ENCODE peak calls at places on chromosomes 11 and 22, in nine cellular contexts. L, P, H, U, B, Y, K, I and F are unnamed samples.

GRCh38 chr22:23202812-23203451 is 22.6 kb downstream of the BCR start:
- DNase-seq in L (no peak), P (no peak), H (no peak), U (no peak), B (no peak), Y (no peak), K (no peak), I (no peak), F (no peak)

GRCh38 chr11:77506857-77507256 is 33.0 kb upstream of the PAK1 start:
- DNase-seq in L (no peak), P (no peak), H (peak), U (no peak), B (peak), Y (peak), K (no peak), I (no peak), F (no peak)

GRCh38 chr11:8403310-8403709 is 139.6 kb upstream of the LMO1 start:
- DNase-seq in L (peak), P (no peak), H (peak), U (no peak), B (peak), Y (peak), K (no peak), I (no peak), F (no peak)

GRCh38 chr22:37965940-37966664 is 12.6 kb downstream of the POLR2F start:
- DNase-seq in L (peak), P (no peak), H (peak), U (no peak), B (peak), Y (no peak), K (no peak), I (no peak), F (no peak)

GRCh38 chr11:72688929-72689328 is 14.7 kb upstream of the PDE2A start:
- DNase-seq in L (no peak), P (no peak), H (no peak), U (no peak), B (no peak), Y (peak), K (no peak), I (no peak), F (no peak)

GRCh38 chr11:68338041-68338800 is 25.8 kb downstream of the LRP5 start:
- DNase-seq in L (peak), P (no peak), H (peak), U (no peak), B (no peak), Y (peak), K (peak), I (no peak), F (peak)

GRCh38 chr11:73270089-73270854 is 1.9 kb upstream of the P2RY6 start:
- DNase-seq in L (no peak), P (no peak), H (no peak), U (peak), B (no peak), Y (no peak), K (no peak), I (peak), F (no peak)

GRCh38 chr11:124170801-124171586 is 12.2 kb upstream of the OR10D3 start:
- DNase-seq in L (no peak), P (no peak), H (no peak), U (no peak), B (no peak), Y (no peak), K (no peak), I (no peak), F (no peak)

GRCh38 chr11:10503777-10504176 is 37.2 kb downstream of the RNF141 start:
- DNase-seq in L (no peak), P (no peak), H (no peak), U (no peak), B (no peak), Y (no peak), K (no peak), I (no peak), F (no peak)

GRCh38 chr11:96486890-96487633 is 97.2 kb downstream of the JRKL start:
- DNase-seq in L (peak), P (no peak), H (peak), U (no peak), B (peak), Y (no peak), K (peak), I (no peak), F (no peak)

DNA sequence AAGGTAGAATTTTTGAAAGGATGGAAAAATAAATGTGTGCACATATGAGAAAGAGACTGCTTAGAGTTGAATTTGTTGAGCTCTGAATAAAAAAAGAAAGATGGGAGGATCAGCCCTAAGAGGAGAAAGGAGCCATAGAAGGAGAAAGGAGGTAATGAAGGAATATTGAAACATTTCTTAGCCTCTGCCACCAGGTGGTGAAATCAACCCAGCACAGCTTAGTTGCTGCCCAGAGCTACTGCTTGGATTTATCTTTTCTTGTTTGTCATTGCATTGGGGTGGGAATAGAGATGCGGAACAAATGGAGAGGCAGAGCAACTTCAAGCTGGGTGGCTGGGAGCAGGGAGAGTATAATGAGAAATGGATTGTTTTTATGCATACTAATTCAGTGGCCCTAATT is 80.4 kb downstream of the SERGEF start:
- DNase-seq in L (no peak), P (no peak), H (no peak), U (no peak), B (no peak), Y (no peak), K (no peak), I (no peak), F (no peak)
- TF ChIP-seq CTCF in L (no peak), P (no peak), H (no peak), U (peak), B (peak), Y (peak), K (no peak), I (peak), F (no peak)

GRCh38 chr11:64337538-64338249 is 2.3 kb upstream of the CCDC88B start:
- DNase-seq in L (no peak), P (no peak), H (peak), U (no peak), B (no peak), Y (peak), K (no peak), I (no peak), F (no peak)

GRCh38 chr11:64339754-64340408 is at the start of gene CCDC88B:
- DNase-seq in L (no peak), P (peak), H (no peak), U (peak), B (no peak), Y (no peak), K (peak), I (peak), F (no peak)

GRCh38 chr11:64340671-64341335 is 799 bp downstream of the CCDC88B start:
- DNase-seq in L (no peak), P (peak), H (no peak), U (peak), B (no peak), Y (no peak), K (peak), I (peak), F (no peak)

GRCh38 chr11:64341429-64341828 is 1.4 kb downstream of the CCDC88B start:
- DNase-seq in L (no peak), P (peak), H (no peak), U (no peak), B (no peak), Y (no peak), K (peak), I (no peak), F (no peak)

GRCh38 chr11:64339319-64339718 is 685 bp upstream of the CCDC88B start:
- DNase-seq in L (no peak), P (no peak), H (no peak), U (no peak), B (no peak), Y (no peak), K (no peak), I (no peak), F (no peak)
- H3K4me3 ChIP-seq in L (no peak), P (no peak), H (no peak), U (peak), B (no peak), Y (no peak), K (no peak), I (peak), F (no peak)

GRCh38 chr11:36258730-36259360 is 30.4 kb downstream of the COMMD9 start:
- DNase-seq in L (peak), P (peak), H (peak), U (peak), B (peak), Y (peak), K (peak), I (peak), F (peak)

GRCh38 chr11:36264011-36264410 is 25.2 kb downstream of the COMMD9 start:
- DNase-seq in L (no peak), P (no peak), H (no peak), U (no peak), B (no peak), Y (no peak), K (no peak), I (no peak), F (no peak)

GRCh38 chr11:36257351-36257750 is 31.9 kb downstream of the COMMD9 start:
- DNase-seq in L (peak), P (no peak), H (peak), U (no peak), B (no peak), Y (peak), K (no peak), I (no peak), F (no peak)

GRCh38 chr11:36264601-36265344 is 24.5 kb downstream of the COMMD9 start:
- DNase-seq in L (no peak), P (no peak), H (no peak), U (no peak), B (no peak), Y (no peak), K (no peak), I (no peak), F (no peak)

GRCh38 chr11:36261094-36261493 is 28.1 kb downstream of the COMMD9 start:
- DNase-seq in L (no peak), P (no peak), H (no peak), U (no peak), B (no peak), Y (no peak), K (no peak), I (no peak), F (no peak)
- TF ChIP-seq CTCF in L (no peak), P (no peak), H (no peak), U (no peak), B (no peak), Y (no peak), K (no peak), I (no peak), F (no peak)

GRCh38 chr22:47674600-47674999 is 912.1 kb downstream of the TBC1D22A start:
- DNase-seq in L (no peak), P (no peak), H (no peak), U (no peak), B (no peak), Y (no peak), K (no peak), I (no peak), F (no peak)

GRCh38 chr22:47681766-47682165 is 919.3 kb downstream of the TBC1D22A start:
- DNase-seq in L (no peak), P (no peak), H (no peak), U (no peak), B (no peak), Y (no peak), K (no peak), I (no peak), F (no peak)

GRCh38 chr22:47678048-47678447 is 915.6 kb downstream of the TBC1D22A start:
- DNase-seq in L (no peak), P (no peak), H (no peak), U (no peak), B (no peak), Y (no peak), K (no peak), I (no peak), F (no peak)

GRCh38 chr22:47676685-47677084 is 914.2 kb downstream of the TBC1D22A start:
- DNase-seq in L (no peak), P (no peak), H (no peak), U (no peak), B (no peak), Y (no peak), K (no peak), I (no peak), F (no peak)

GRCh38 chr22:47678667-47679287 is 916.3 kb downstream of the TBC1D22A start:
- DNase-seq in L (no peak), P (no peak), H (no peak), U (no peak), B (no peak), Y (no peak), K (no peak), I (no peak), F (no peak)
- H3K4me3 ChIP-seq in L (no peak), P (no peak), H (no peak), U (no peak), B (no peak), Y (no peak), K (no peak), I (no peak), F (no peak)

GRCh38 chr11:2885017-2885675 is 429 bp downstream of the CDKN1C start:
- DNase-seq in L (peak), P (no peak), H (peak), U (no peak), B (peak), Y (peak), K (peak), I (no peak), F (no peak)
- TF ChIP-seq CTCF in L (peak), P (peak), H (peak), U (no peak), B (peak), Y (no peak), K (no peak), I (peak), F (no peak)

GRCh38 chr11:47366020-47366490 is 12.3 kb downstream of the SPI1 start:
- DNase-seq in L (no peak), P (no peak), H (no peak), U (no peak), B (no peak), Y (no peak), K (no peak), I (no peak), F (no peak)
- H3K4me3 ChIP-seq in L (no peak), P (no peak), H (no peak), U (no peak), B (no peak), Y (no peak), K (no peak), I (no peak), F (no peak)